ENCODE peak calls at places on chromosome 18, in ten cellular contexts. X is nephron progenitor cell, D is GM13977, Y is endothelial cell, U is HFF-Myc, S is neural crest cell, F is progenitor cell of endocrine pancreas, C is HFFc6, H is AG09319, W is transverse colon. I is an unnamed sample.
A peak's percentile ranks its signal among the peaks of the same experiment; 100 is the strongest.

GRCh38 chr18:27717816-27718215 is 459.1 kb downstream of the CDH2 start:
- DNase-seq in X (no peak), D (no peak), Y (no peak), U (no peak), S (no peak), F (no peak), C (no peak), H (no peak), W (no peak), I (no peak)

GRCh38 chr18:50268022-50268747 is 1.9 kb upstream of the CFAP53 start:
- DNase-seq in X (peak; percentile 43), D (peak; percentile 94), Y (peak; percentile 94), U (no peak), S (peak; percentile 47), F (peak; percentile 71), C (no peak), H (no peak), W (peak; percentile 89), I (peak; percentile 94)

GRCh38 chr18:11839556-11839955 is 11.7 kb upstream of the CHMP1B start:
- DNase-seq in X (no peak), D (no peak), Y (no peak), U (no peak), S (no peak), F (no peak), C (no peak), H (no peak), W (no peak), I (no peak)

GRCh38 chr18:23593720-23594119 is 7.4 kb upstream of the NPC1 start:
- DNase-seq in X (no peak), D (no peak), Y (no peak), U (peak; percentile 31), S (no peak), F (no peak), C (peak; percentile 93), H (peak; percentile 39), W (no peak), I (no peak)

GRCh38 chr18:48111547-48111946 is 181.1 kb upstream of the SMAD2 start:
- DNase-seq in X (no peak), D (no peak), Y (no peak), U (no peak), S (no peak), F (no peak), C (no peak), H (no peak), W (no peak), I (no peak)

GRCh38 chr18:9287037-9287436 is 47.5 kb upstream of the TWSG1 start:
- DNase-seq in X (no peak), D (no peak), Y (no peak), U (no peak), S (no peak), F (no peak), C (no peak), H (no peak), W (no peak), I (no peak)

GRCh38 chr18:48902023-48902855 is 48.5 kb downstream of the SMAD7 start:
- DNase-seq in X (no peak), D (no peak), Y (no peak), U (peak; percentile 43), S (no peak), F (no peak), C (peak; percentile 83), H (peak; percentile 77), W (peak; percentile 75), I (no peak)

GRCh38 chr18:50192903-50193795 is 1.8 kb downstream of the MYO5B start:
- DNase-seq in X (peak; percentile 16), D (peak; percentile 21), Y (no peak), U (no peak), S (no peak), F (no peak), C (no peak), H (no peak), W (peak; percentile 42), I (no peak)

GRCh38 chr18:79470547-79470946 is 74.8 kb downstream of the NFATC1 start:
- DNase-seq in X (peak; percentile 27), D (no peak), Y (no peak), U (no peak), S (no peak), F (no peak), C (no peak), H (no peak), W (no peak), I (no peak)

GRCh38 chr18:75916641-75916982 is 489.1 kb upstream of the SMIM21 start:
- DNase-seq in X (no peak), D (no peak), Y (no peak), U (no peak), S (no peak), F (no peak), C (no peak), H (no peak), W (no peak), I (no peak)

GRCh38 chr18:13474907-13475306 is 251.5 kb downstream of the FAM210A start:
- DNase-seq in X (no peak), D (no peak), Y (no peak), U (no peak), S (no peak), F (no peak), C (no peak), H (no peak), W (no peak), I (no peak)

GRCh38 chr18:49520661-49521145 is 33.7 kb upstream of the C18orf32 start:
- DNase-seq in X (no peak), D (no peak), Y (no peak), U (peak; percentile 16), S (no peak), F (no peak), C (no peak), H (peak; percentile 8), W (no peak), I (no peak)

GRCh38 chr18:55100817-55101457 is 141.7 kb upstream of the CCDC68 start:
- DNase-seq in X (no peak), D (no peak), Y (no peak), U (no peak), S (no peak), F (no peak), C (peak; percentile 48), H (no peak), W (no peak), I (no peak)

GRCh38 chr18:63320041-63320689 is 596 bp upstream of the BCL2 start:
- DNase-seq in X (peak; percentile 79), D (peak; percentile 93), Y (peak; percentile 66), U (no peak), S (peak; percentile 55), F (peak; percentile 51), C (peak; percentile 55), H (peak; percentile 31), W (peak; percentile 90), I (peak; percentile 95)
- TF ChIP-seq CTCF in X (no peak), D (peak; percentile 38), Y (no peak), U (no peak), S (peak; percentile 16), F (no peak), C (peak; percentile 15), H (no peak), W (no peak), I (no peak)

GRCh38 chr18:74604366-74604765 is 6.7 kb downstream of the ZNF407 start:
- DNase-seq in X (no peak), D (no peak), Y (no peak), U (no peak), S (no peak), F (no peak), C (no peak), H (no peak), W (no peak), I (no peak)
- TF ChIP-seq CTCF in X (no peak), D (no peak), Y (no peak), U (no peak), S (no peak), F (no peak), C (no peak), H (no peak), W (no peak), I (no peak)

GRCh38 chr18:6370410-6370809 is 44.3 kb downstream of the L3MBTL4 start:
- DNase-seq in X (no peak), D (no peak), Y (no peak), U (no peak), S (no peak), F (no peak), C (no peak), H (no peak), W (no peak), I (no peak)

GRCh38 chr18:6368017-6368416 is 46.7 kb downstream of the L3MBTL4 start:
- DNase-seq in X (no peak), D (no peak), Y (no peak), U (no peak), S (no peak), F (no peak), C (no peak), H (no peak), W (no peak), I (no peak)

GRCh38 chr18:6374340-6374739 is 40.4 kb downstream of the L3MBTL4 start:
- DNase-seq in X (no peak), D (no peak), Y (no peak), U (no peak), S (no peak), F (no peak), C (no peak), H (no peak), W (no peak), I (no peak)

GRCh38 chr18:6373187-6373586 is 41.5 kb downstream of the L3MBTL4 start:
- DNase-seq in X (no peak), D (no peak), Y (no peak), U (no peak), S (no peak), F (no peak), C (no peak), H (no peak), W (no peak), I (no peak)

GRCh38 chr18:6370886-6371635 is 43.6 kb downstream of the L3MBTL4 start:
- DNase-seq in X (no peak), D (no peak), Y (no peak), U (no peak), S (no peak), F (no peak), C (no peak), H (no peak), W (peak; percentile 26), I (no peak)
- TF ChIP-seq CTCF in X (no peak), D (no peak), Y (no peak), U (no peak), S (no peak), F (no peak), C (no peak), H (no peak), W (no peak), I (no peak)

GRCh38 chr18:21897811-21898210 is 157.2 kb downstream of the MIB1 start:
- DNase-seq in X (peak; percentile 68), D (peak; percentile 65), Y (peak; percentile 72), U (peak; percentile 38), S (peak; percentile 60), F (peak; percentile 61), C (peak; percentile 11), H (no peak), W (peak; percentile 42), I (peak; percentile 67)

GRCh38 chr18:21903688-21904087 is 163.1 kb downstream of the MIB1 start:
- DNase-seq in X (no peak), D (no peak), Y (no peak), U (no peak), S (no peak), F (no peak), C (no peak), H (no peak), W (no peak), I (no peak)

GRCh38 chr18:21904856-21905255 is 164.3 kb downstream of the MIB1 start:
- DNase-seq in X (no peak), D (no peak), Y (no peak), U (no peak), S (no peak), F (no peak), C (no peak), H (no peak), W (no peak), I (no peak)

GRCh38 chr18:21900594-21901352 is 160.2 kb downstream of the MIB1 start:
- DNase-seq in X (no peak), D (no peak), Y (no peak), U (no peak), S (no peak), F (no peak), C (no peak), H (no peak), W (peak; percentile 50), I (no peak)

GRCh38 chr18:21901423-21901822 is 160.8 kb downstream of the MIB1 start:
- DNase-seq in X (no peak), D (no peak), Y (no peak), U (no peak), S (no peak), F (no peak), C (no peak), H (no peak), W (no peak), I (no peak)
- TF ChIP-seq CTCF in X (no peak), D (no peak), Y (no peak), U (no peak), S (no peak), F (no peak), C (no peak), H (no peak), W (no peak), I (no peak)